ENCODE peak calls at places on chromosomes 4 and X, in ten cellular contexts. H is NCI-H1092; O is NCI-H2081; D is GM13977; G is PC-9; S is SW 1271; F is anterior cingulate cortex; B is GOT3; U is CD4-positive, CD25-positive, alpha-beta regulatory T cell; T is MM.1S. E is an unnamed sample.

GRCh38 chr4:112895785-112896184 is 153.7 kb upstream of the ANK2 start:
- DNase-seq in S (no peak), B (no peak), H (no peak), F (peak; percentile 27), U (no peak), D (no peak), O (no peak), G (no peak), T (no peak), E (peak; percentile 21)

GRCh38 chr4:153649572-153649991 is 34.5 kb upstream of the TLR2 start:
- DNase-seq in S (no peak), D (no peak), O (no peak), B (no peak), G (no peak), U (no peak), T (no peak), H (no peak), F (no peak), E (no peak)

GRCh38 chrX:131837325-131837724 is 185.8 kb upstream of the STK26 start:
- DNase-seq in T (no peak), D (no peak), O (no peak), S (no peak), F (no peak), U (no peak), G (no peak), B (no peak), H (no peak), E (no peak)

GRCh38 chr4:8502836-8503585 is 62.4 kb downstream of the TRMT44 start:
- DNase-seq in H (no peak), G (no peak), O (no peak), U (no peak), D (no peak), B (no peak), T (no peak), S (no peak), F (no peak), E (no peak)

GRCh38 chrX:17743913-17744312 is 6.6 kb downstream of the SCML1 start:
- DNase-seq in U (no peak), S (no peak), T (no peak), H (no peak), B (no peak), D (no peak), O (no peak), G (peak; percentile 41), F (no peak), E (no peak)

GRCh38 chr4:156173937-156174336 is 220.3 kb upstream of the CTSO start:
- DNase-seq in H (no peak), D (no peak), S (no peak), U (no peak), G (no peak), T (no peak), O (no peak), F (no peak), B (no peak), E (no peak)

GRCh38 chr4:189792819-189793618 is 147.7 kb upstream of the FRG1 start:
- DNase-seq in H (peak; percentile 74), F (peak; percentile 51), T (peak; percentile 30), O (peak; percentile 78), U (peak; percentile 13), G (peak; percentile 45), D (peak; percentile 52), S (peak; percentile 1), B (peak; percentile 25), E (peak; percentile 76)

GRCh38 chr4:122341906-122342305 is 36.9 kb upstream of the ADAD1 start:
- DNase-seq in D (no peak), T (no peak), U (no peak), F (no peak), G (peak; percentile 58), S (no peak), B (no peak), H (no peak), O (no peak), E (no peak)

GRCh38 chrX:27890611-27891010 is 82.8 kb downstream of the MAGEB10 start:
- DNase-seq in U (no peak), G (peak; percentile 36), D (no peak), S (peak; percentile 2), H (no peak), B (no peak), O (no peak), T (no peak), F (no peak), E (no peak)

GRCh38 chr4:159027535-159027934 is 75.3 kb upstream of the RAPGEF2 start:
- DNase-seq in U (no peak), G (no peak), B (no peak), S (no peak), H (no peak), F (no peak), T (peak; percentile 59), O (no peak), D (peak; percentile 23), E (no peak)

GRCh38 chr4:99624141-99624719 is 33.4 kb downstream of the C4orf54 start:
- DNase-seq in H (no peak), B (no peak), D (no peak), G (no peak), O (no peak), F (no peak), U (no peak), S (no peak), T (peak; percentile 74), E (peak; percentile 31)

GRCh38 chr4:10106421-10107039 is 10.1 kb downstream of the WDR1 start:
- DNase-seq in T (no peak), G (peak; percentile 93), F (peak; percentile 35), S (peak; percentile 86), D (no peak), O (no peak), B (peak; percentile 28), U (no peak), H (no peak), E (peak; percentile 90)

GRCh38 chr4:48255130-48255958 is 14.3 kb downstream of the TEC start:
- DNase-seq in O (peak; percentile 28), G (no peak), B (no peak), U (no peak), F (no peak), S (no peak), T (no peak), D (no peak), H (no peak), E (no peak)

GRCh38 chr4:148056879-148057278 is 325.0 kb downstream of the ARHGAP10 start:
- DNase-seq in T (peak; percentile 88), S (no peak), F (peak; percentile 32), D (peak; percentile 61), U (peak; percentile 44), B (no peak), H (no peak), G (no peak), O (no peak), E (peak; percentile 85)

GRCh38 chr4:185139736-185140135 is 3.3 kb upstream of the SLC25A4 start:
- DNase-seq in U (no peak), O (no peak), B (no peak), D (no peak), G (no peak), T (no peak), S (no peak), F (no peak), H (no peak), E (no peak)

GRCh38 chrX:38847903-38848230 is 46.6 kb downstream of the MID1IP1 start:
- DNase-seq in F (no peak), T (no peak), B (no peak), H (no peak), G (no peak), S (no peak), O (no peak), D (no peak), U (no peak), E (no peak)

GRCh38 chr4:40264995-40265909 is 68.4 kb downstream of the RHOH start:
- DNase-seq in B (no peak), G (no peak), U (no peak), F (no peak), T (peak; percentile 74), D (no peak), S (no peak), H (no peak), O (peak; percentile 74), E (no peak)

GRCh38 chrX:22999696-23000223 is at the start of gene DDX53:
- DNase-seq in H (no peak), S (no peak), G (no peak), B (no peak), T (no peak), F (no peak), O (no peak), D (no peak), U (no peak), E (no peak)

GRCh38 chrX:43804021-43804420 is 78.2 kb downstream of the MAOB start:
- DNase-seq in F (no peak), G (no peak), O (no peak), S (no peak), T (no peak), B (no peak), D (no peak), U (no peak), H (no peak), E (no peak)

GRCh38 chr4:152369903-152370296 is 166.0 kb downstream of the FBXW7 start:
- DNase-seq in U (peak; percentile 17), O (no peak), S (no peak), G (no peak), T (no peak), B (no peak), H (no peak), D (no peak), F (no peak), E (no peak)

GRCh38 chrX:153413731-153414130 is 2.5 kb downstream of the ZFP92 start:
- DNase-seq in U (no peak), G (no peak), B (no peak), O (no peak), H (no peak), T (no peak), D (no peak), F (no peak), S (no peak), E (no peak)

E was measured in activated CD4-positive, alpha-beta memory T cell treated with anti-CD3 and anti-CD28 coated beads for 36 hours.